ENCODE peak calls at places on chromosomes 13 and 19, in five cellular contexts. One of them, this sample, is unnamed.

GRCh38 chr19:3397266-3398022 is 31.1 kb downstream of the NFIC start:
- DNase-seq in nephron progenitor cell: no peak
- DNase-seq in T-helper 1 cell: no peak
- DNase-seq in frontal cortex: peak
- DNase-seq in epithelial cell of esophagus: peak
- DNase-seq in this sample: no peak

GRCh38 chr13:113976711-113977684 is 3.1 kb upstream of the C13orf46 start:
- DNase-seq in nephron progenitor cell: no peak
- DNase-seq in T-helper 1 cell: no peak
- DNase-seq in frontal cortex: no peak
- DNase-seq in epithelial cell of esophagus: peak
- DNase-seq in this sample: peak

GRCh38 chr13:32666990-32667571 is 80.8 kb downstream of the PDS5B start:
- DNase-seq in nephron progenitor cell: no peak
- DNase-seq in T-helper 1 cell: no peak
- DNase-seq in frontal cortex: no peak
- DNase-seq in epithelial cell of esophagus: no peak
- DNase-seq in this sample: no peak

GRCh38 chr19:29547361-29547960 is 21.7 kb downstream of the VSTM2B start:
- DNase-seq in nephron progenitor cell: no peak
- DNase-seq in T-helper 1 cell: no peak
- DNase-seq in frontal cortex: no peak
- DNase-seq in epithelial cell of esophagus: no peak
- DNase-seq in this sample: no peak

GRCh38 chr19:44113784-44114390 is 688 bp downstream of the ZNF225 start:
- DNase-seq in nephron progenitor cell: peak
- DNase-seq in T-helper 1 cell: no peak
- DNase-seq in frontal cortex: no peak
- DNase-seq in epithelial cell of esophagus: no peak
- DNase-seq in this sample: peak

GRCh38 chr13:40230833-40231266 is 435.6 kb downstream of the FOXO1 start:
- DNase-seq in nephron progenitor cell: no peak
- DNase-seq in T-helper 1 cell: no peak
- DNase-seq in frontal cortex: no peak
- DNase-seq in epithelial cell of esophagus: no peak
- DNase-seq in this sample: peak

GRCh38 chr19:14871619-14872230 is 14.2 kb downstream of the OR7A17 start:
- DNase-seq in nephron progenitor cell: no peak
- DNase-seq in T-helper 1 cell: no peak
- DNase-seq in frontal cortex: peak
- DNase-seq in epithelial cell of esophagus: peak
- DNase-seq in this sample: peak

GRCh38 chr19:17075860-17076538 is 422 bp downstream of the MYO9B start:
- DNase-seq in nephron progenitor cell: no peak
- DNase-seq in T-helper 1 cell: peak
- DNase-seq in frontal cortex: no peak
- DNase-seq in epithelial cell of esophagus: peak
- DNase-seq in this sample: peak

GRCh38 chr13:110332750-110333149 is 25.7 kb downstream of the COL4A2 start:
- DNase-seq in nephron progenitor cell: no peak
- DNase-seq in T-helper 1 cell: no peak
- DNase-seq in frontal cortex: no peak
- DNase-seq in epithelial cell of esophagus: no peak
- DNase-seq in this sample: no peak

GRCh38 chr19:7382694-7383093 is 34.0 kb downstream of the ARHGEF18 start:
- DNase-seq in nephron progenitor cell: no peak
- DNase-seq in T-helper 1 cell: no peak
- DNase-seq in frontal cortex: no peak
- DNase-seq in epithelial cell of esophagus: no peak
- DNase-seq in this sample: no peak

GRCh38 chr19:4580021-4580901 is 20.8 kb upstream of the SEMA6B start:
- DNase-seq in nephron progenitor cell: peak
- DNase-seq in T-helper 1 cell: no peak
- DNase-seq in frontal cortex: peak
- DNase-seq in epithelial cell of esophagus: no peak
- DNase-seq in this sample: no peak

GRCh38 chr19:50377051-50377441 is 789 bp downstream of the NR1H2 start:
- DNase-seq in nephron progenitor cell: peak
- DNase-seq in T-helper 1 cell: peak
- DNase-seq in frontal cortex: no peak
- DNase-seq in epithelial cell of esophagus: peak
- DNase-seq in this sample: peak

GRCh38 chr13:107238262-107238661 is 670.3 kb upstream of the ARGLU1 start:
- DNase-seq in nephron progenitor cell: no peak
- DNase-seq in T-helper 1 cell: no peak
- DNase-seq in frontal cortex: no peak
- DNase-seq in epithelial cell of esophagus: peak
- DNase-seq in this sample: no peak

GRCh38 chr19:8210660-8211101 is 1.5 kb downstream of the CERS4 start:
- DNase-seq in nephron progenitor cell: no peak
- DNase-seq in T-helper 1 cell: no peak
- DNase-seq in frontal cortex: no peak
- DNase-seq in epithelial cell of esophagus: no peak
- DNase-seq in this sample: no peak

GRCh38 chr13:58478858-58479257 is 847.3 kb downstream of the PCDH17 start:
- DNase-seq in nephron progenitor cell: no peak
- DNase-seq in T-helper 1 cell: no peak
- DNase-seq in frontal cortex: no peak
- DNase-seq in epithelial cell of esophagus: no peak
- DNase-seq in this sample: no peak

This sample was measured in MCF 10A.